ENCODE peak calls at places on chromosomes 2 and 18, in seven cellular contexts. One of them, this sample, is unnamed.

GRCh38 chr2:240868286-240869108 is at the start of gene AGXT:
- DNase-seq in mesenchymal stem cell: no peak
- DNase-seq in mesendoderm: no peak
- DNase-seq in H9: no peak
- DNase-seq in IMR-90: peak
- DNase-seq in trophoblast cell: peak
- DNase-seq in H1: no peak
- DNase-seq in this sample: no peak

GRCh38 chr2:202479090-202479489 is 103.0 kb downstream of the BMPR2 start:
- DNase-seq in mesenchymal stem cell: no peak
- DNase-seq in mesendoderm: no peak
- DNase-seq in H9: no peak
- DNase-seq in IMR-90: peak
- DNase-seq in trophoblast cell: no peak
- DNase-seq in H1: no peak
- DNase-seq in this sample: no peak

GRCh38 chr2:179332903-179333302 is 68.3 kb upstream of the SESTD1 start:
- DNase-seq in mesenchymal stem cell: peak
- DNase-seq in mesendoderm: no peak
- DNase-seq in H9: no peak
- DNase-seq in IMR-90: peak
- DNase-seq in trophoblast cell: no peak
- DNase-seq in H1: no peak
- DNase-seq in this sample: no peak

GRCh38 chr2:166373951-166374350 is 1.8 kb downstream of the SCN9A start:
- DNase-seq in mesenchymal stem cell: peak
- DNase-seq in mesendoderm: peak
- DNase-seq in H9: no peak
- DNase-seq in IMR-90: peak
- DNase-seq in trophoblast cell: peak
- DNase-seq in H1: no peak
- DNase-seq in this sample: no peak

GRCh38 chr18:49018961-49019445 is 68.2 kb upstream of the SMAD7 start:
- DNase-seq in mesenchymal stem cell: no peak
- DNase-seq in mesendoderm: no peak
- DNase-seq in H9: no peak
- DNase-seq in IMR-90: no peak
- DNase-seq in trophoblast cell: no peak
- DNase-seq in H1: no peak
- DNase-seq in this sample: no peak

GRCh38 chr2:99868260-99868659 is 274.1 kb downstream of the AFF3 start:
- DNase-seq in mesenchymal stem cell: no peak
- DNase-seq in mesendoderm: no peak
- DNase-seq in H9: no peak
- DNase-seq in IMR-90: no peak
- DNase-seq in trophoblast cell: no peak
- DNase-seq in H1: no peak
- DNase-seq in this sample: no peak

GRCh38 chr2:221426929-221427328 is 145.2 kb downstream of the EPHA4 start:
- DNase-seq in mesenchymal stem cell: no peak
- DNase-seq in mesendoderm: no peak
- DNase-seq in H9: no peak
- DNase-seq in IMR-90: no peak
- DNase-seq in trophoblast cell: no peak
- DNase-seq in H1: no peak
- DNase-seq in this sample: no peak

GRCh38 chr2:66446178-66446860 is 11.4 kb downstream of the MEIS1 start:
- DNase-seq in mesenchymal stem cell: peak
- DNase-seq in mesendoderm: peak
- DNase-seq in H9: peak
- DNase-seq in IMR-90: no peak
- DNase-seq in trophoblast cell: no peak
- DNase-seq in H1: no peak
- DNase-seq in this sample: no peak

GRCh38 chr2:64327510-64328414 is 126.2 kb upstream of the LGALSL start:
- DNase-seq in mesenchymal stem cell: peak
- DNase-seq in mesendoderm: peak
- DNase-seq in H9: peak
- DNase-seq in IMR-90: no peak
- DNase-seq in trophoblast cell: peak
- DNase-seq in H1: no peak
- DNase-seq in this sample: no peak

GRCh38 chr18:23131693-23132319 is 3.5 kb upstream of the CABLES1 start:
- DNase-seq in mesenchymal stem cell: peak
- DNase-seq in mesendoderm: peak
- DNase-seq in H9: peak
- DNase-seq in IMR-90: peak
- DNase-seq in trophoblast cell: peak
- DNase-seq in H1: no peak
- DNase-seq in this sample: peak

GRCh38 chr2:19357383-19358241 is 811 bp downstream of the OSR1 start:
- DNase-seq in mesenchymal stem cell: peak
- DNase-seq in mesendoderm: peak
- DNase-seq in H9: no peak
- DNase-seq in IMR-90: peak
- DNase-seq in trophoblast cell: no peak
- DNase-seq in H1: no peak
- DNase-seq in this sample: no peak
- H3K18ac ChIP-seq in mesenchymal stem cell: peak
- H3K18ac ChIP-seq in mesendoderm: no peak
- H3K18ac ChIP-seq in H9: no peak
- H3K18ac ChIP-seq in IMR-90: peak
- H3K18ac ChIP-seq in trophoblast cell: no peak
- H3K18ac ChIP-seq in H1: no peak
- H3K18ac ChIP-seq in this sample: peak

GRCh38 chr2:86818114-86818801 is 27.5 kb upstream of the CD8A start:
- DNase-seq in mesenchymal stem cell: no peak
- DNase-seq in mesendoderm: no peak
- DNase-seq in H9: no peak
- DNase-seq in IMR-90: no peak
- DNase-seq in trophoblast cell: no peak
- DNase-seq in H1: no peak
- DNase-seq in this sample: no peak
- H3K18ac ChIP-seq in mesenchymal stem cell: no peak
- H3K18ac ChIP-seq in mesendoderm: no peak
- H3K18ac ChIP-seq in H9: no peak
- H3K18ac ChIP-seq in IMR-90: no peak
- H3K18ac ChIP-seq in trophoblast cell: no peak
- H3K18ac ChIP-seq in H1: no peak
- H3K18ac ChIP-seq in this sample: no peak

GRCh38 chr2:1648241-1649102 is 95.8 kb downstream of the PXDN start:
- DNase-seq in mesenchymal stem cell: no peak
- DNase-seq in mesendoderm: no peak
- DNase-seq in H9: no peak
- DNase-seq in IMR-90: no peak
- DNase-seq in trophoblast cell: no peak
- DNase-seq in H1: no peak
- DNase-seq in this sample: no peak
- H3K18ac ChIP-seq in mesenchymal stem cell: no peak
- H3K18ac ChIP-seq in mesendoderm: no peak
- H3K18ac ChIP-seq in H9: no peak
- H3K18ac ChIP-seq in IMR-90: no peak
- H3K18ac ChIP-seq in trophoblast cell: no peak
- H3K18ac ChIP-seq in H1: no peak
- H3K18ac ChIP-seq in this sample: peak

GRCh38 chr2:163734401-163734800 is 1.4 kb downstream of the FIGN start:
- DNase-seq in mesenchymal stem cell: peak
- DNase-seq in mesendoderm: no peak
- DNase-seq in H9: no peak
- DNase-seq in IMR-90: no peak
- DNase-seq in trophoblast cell: no peak
- DNase-seq in H1: no peak
- DNase-seq in this sample: no peak
- H3K18ac ChIP-seq in mesenchymal stem cell: no peak
- H3K18ac ChIP-seq in mesendoderm: no peak
- H3K18ac ChIP-seq in H9: no peak
- H3K18ac ChIP-seq in IMR-90: no peak
- H3K18ac ChIP-seq in trophoblast cell: no peak
- H3K18ac ChIP-seq in H1: no peak
- H3K18ac ChIP-seq in this sample: no peak

DNA sequence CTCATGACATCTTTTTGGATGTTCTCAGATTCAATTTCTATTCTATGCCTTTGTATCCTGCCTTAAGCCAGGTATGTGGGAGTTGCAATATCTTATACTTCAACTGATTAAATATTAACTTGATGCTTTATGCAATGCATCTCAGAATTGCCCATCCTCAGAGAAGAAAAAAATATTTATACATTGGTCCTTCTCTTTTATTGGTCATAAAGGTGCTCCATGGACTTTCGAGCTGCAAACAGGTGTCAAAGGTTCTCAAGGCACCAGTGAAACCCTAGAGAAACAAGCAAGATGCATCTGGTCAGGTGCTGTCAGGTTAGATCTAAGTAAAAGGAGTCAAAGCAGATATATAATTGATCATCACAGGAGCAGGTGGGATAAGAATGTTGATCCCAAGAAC is 690.5 kb downstream of the PLCL1 start:
- DNase-seq in mesenchymal stem cell: no peak
- DNase-seq in mesendoderm: no peak
- DNase-seq in H9: no peak
- DNase-seq in IMR-90: no peak
- DNase-seq in trophoblast cell: no peak
- DNase-seq in H1: no peak
- DNase-seq in this sample: no peak
- H3K18ac ChIP-seq in mesenchymal stem cell: no peak
- H3K18ac ChIP-seq in mesendoderm: no peak
- H3K18ac ChIP-seq in H9: no peak
- H3K18ac ChIP-seq in IMR-90: no peak
- H3K18ac ChIP-seq in trophoblast cell: no peak
- H3K18ac ChIP-seq in H1: no peak
- H3K18ac ChIP-seq in this sample: no peak